ENCODE peak calls at places on chromosomes 2 and 18, in four cellular contexts. M is HCT116, Y is GM23248, C is mesenchymal stem cell. Z is an unnamed sample.

GRCh38 chr2:200664770-200665494 is 79.1 kb downstream of the AOX1 start:
- DNase-seq in M (no peak), Y (no peak), C (no peak), Z (no peak)

GRCh38 chr2:107990718-107991117 is 4.4 kb downstream of the SLC5A7 start:
- DNase-seq in M (no peak), Y (no peak), C (no peak), Z (no peak)

GRCh38 chr2:218984239-218985020 is 554 bp downstream of the FEV start:
- DNase-seq in M (no peak), Y (peak; percentile 30), C (no peak), Z (peak; percentile 72)

GRCh38 chr2:107932483-107932882 is 53.8 kb upstream of the SLC5A7 start:
- DNase-seq in M (no peak), Y (peak; percentile 45), C (no peak), Z (no peak)

GRCh38 chr18:34911081-34911480 is 130.1 kb upstream of the MAPRE2 start:
- DNase-seq in M (no peak), Y (no peak), C (no peak), Z (no peak)

GRCh38 chr18:60191926-60192325 is 180.6 kb downstream of the MC4R start:
- DNase-seq in M (no peak), Y (no peak), C (no peak), Z (no peak)

GRCh38 chr2:67871696-67872320 is 191.0 kb downstream of the C1D start:
- DNase-seq in M (no peak), Y (peak; percentile 87), C (peak; percentile 86), Z (peak; percentile 84)

GRCh38 chr2:196983934-196984333 is 57.4 kb upstream of the PGAP1 start:
- DNase-seq in M (no peak), Y (peak; percentile 67), C (peak; percentile 38), Z (no peak)

GRCh38 chr18:31551883-31552282 is 39.8 kb upstream of the TTR start:
- DNase-seq in M (no peak), Y (no peak), C (no peak), Z (no peak)

GRCh38 chr18:35458677-35459441 is 38.9 kb downstream of the INO80C start:
- DNase-seq in M (peak; percentile 34), Y (peak; percentile 52), C (peak; percentile 89), Z (peak; percentile 87)

GRCh38 chr2:215338883-215339679 is 27.2 kb downstream of the ATIC start:
- DNase-seq in M (no peak), Y (no peak), C (no peak), Z (no peak)

GRCh38 chr2:191362841-191363240 is 117.6 kb downstream of the MYO1B start:
- DNase-seq in M (no peak), Y (no peak), C (no peak), Z (no peak)

GRCh38 chr2:209721497-209721896 is 50.1 kb upstream of the UNC80 start:
- DNase-seq in M (no peak), Y (peak; percentile 44), C (no peak), Z (no peak)

GRCh38 chr2:181106789-181107418 is 126.5 kb downstream of the UBE2E3 start:
- DNase-seq in M (peak; percentile 73), Y (peak; percentile 86), C (peak; percentile 92), Z (no peak)

GRCh38 chr2:67797801-67798535 is 264.8 kb downstream of the C1D start:
- DNase-seq in M (no peak), Y (peak; percentile 46), C (peak; percentile 16), Z (no peak)

GRCh38 chr2:238994432-238994831 is 146.5 kb downstream of the TWIST2 start:
- DNase-seq in M (no peak), Y (no peak), C (no peak), Z (no peak)

GRCh38 chr2:45274190-45274926 is 265.1 kb upstream of the SIX2 start:
- DNase-seq in M (no peak), Y (no peak), C (no peak), Z (no peak)

GRCh38 chr18:1648715-1649114 is 744.0 kb downstream of the ADCYAP1 start:
- DNase-seq in M (no peak), Y (no peak), C (no peak), Z (no peak)

GRCh38 chr2:189916651-189917050 is 132.4 kb downstream of the PMS1 start:
- DNase-seq in M (no peak), Y (no peak), C (no peak), Z (no peak)

GRCh38 chr2:172525601-172526000 is 30.3 kb upstream of the PDK1 start:
- DNase-seq in M (no peak), Y (no peak), C (no peak), Z (no peak)

GRCh38 chr2:95284886-95285541 is 10.8 kb downstream of the PROM2 start:
- DNase-seq in M (no peak), Y (peak; percentile 17), C (no peak), Z (no peak)

GRCh38 chr2:215659650-215660049 is 223.8 kb upstream of the FN1 start:
- DNase-seq in M (no peak), Y (no peak), C (no peak), Z (no peak)

GRCh38 chr18:13566941-13567762 is 159.2 kb downstream of the FAM210A start:
- DNase-seq in M (no peak), Y (peak; percentile 19), C (no peak), Z (no peak)

GRCh38 chr2:158969162-158969716 is 799 bp downstream of the TANC1 start:
- DNase-seq in M (no peak), Y (peak; percentile 34), C (no peak), Z (no peak)

GRCh38 chr2:129354662-129355061 is 624.8 kb upstream of the RAB6C start:
- DNase-seq in M (no peak), Y (no peak), C (no peak), Z (no peak)

GRCh38 chr18:68735498-68736343 is 20.8 kb upstream of the TMX3 start:
- DNase-seq in M (peak; percentile 23), Y (peak; percentile 82), C (peak; percentile 59), Z (no peak)

GRCh38 chr2:23632831-23633395 is 247.9 kb downstream of the KLHL29 start:
- DNase-seq in M (no peak), Y (no peak), C (no peak), Z (peak; percentile 26)

GRCh38 chr2:241314181-241314932 is 1.1 kb downstream of the HDLBP start:
- DNase-seq in M (peak; percentile 8), Y (peak; percentile 76), C (peak; percentile 71), Z (no peak)

DNA sequence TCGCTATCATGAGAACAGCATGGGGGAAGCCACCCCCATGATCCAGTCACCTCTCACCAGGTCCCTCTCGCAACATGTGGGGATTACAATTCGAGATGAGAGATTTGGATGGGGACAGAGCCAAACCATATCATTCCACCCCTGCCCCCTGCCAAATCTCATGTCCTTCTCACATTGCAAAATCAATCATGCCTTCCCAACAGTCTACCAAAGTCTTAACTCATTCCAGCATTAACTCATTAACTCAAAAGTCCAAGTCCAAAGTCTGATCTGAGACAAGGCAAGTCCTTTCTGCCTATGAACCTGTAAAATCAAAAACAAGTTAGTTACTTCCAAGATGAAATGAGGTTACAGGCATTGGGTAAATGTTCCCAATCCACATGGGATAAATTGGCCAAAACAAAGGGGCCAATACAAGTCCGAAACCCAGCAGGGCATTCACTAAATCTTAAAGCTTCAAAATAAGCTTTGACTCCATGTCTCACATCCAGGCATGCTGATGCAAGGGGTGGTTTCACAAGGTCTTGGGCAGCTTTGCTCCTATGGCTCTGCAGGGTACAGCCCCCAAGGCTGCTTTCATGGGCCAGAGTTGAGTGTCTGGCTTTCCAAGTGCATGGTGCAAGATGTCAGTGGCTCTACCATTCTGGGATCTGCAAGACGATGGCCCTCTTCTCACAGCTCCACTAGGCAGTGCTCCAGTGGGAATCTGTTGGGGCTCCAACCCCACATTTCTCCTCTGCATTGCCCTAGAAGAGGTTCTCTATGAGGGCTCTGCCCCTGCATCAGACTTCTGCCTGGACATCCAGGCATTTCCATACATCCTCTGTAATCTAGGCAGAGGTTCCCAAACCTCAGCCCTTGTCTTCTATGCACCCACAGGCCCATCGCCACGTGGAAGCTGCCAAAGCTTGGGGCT is 14.8 kb downstream of the TAF1B start:
- DNase-seq in M (no peak), Y (no peak), C (no peak), Z (no peak)
- H3K9me3 ChIP-seq in M (peaks cover 4% of the 10 kb centered on the region), Y (no peaks in the 10 kb centered on the region), C (peaks cover 24% of the 10 kb centered on the region), Z (no peaks in the 10 kb centered on the region)

GRCh38 chr2:97732436-97733340 is 19.3 kb downstream of the ZAP70 start:
- DNase-seq in M (no peak), Y (no peak), C (no peak), Z (peak; percentile 55)

GRCh38 chr2:97730245-97730644 is 16.9 kb downstream of the ZAP70 start:
- DNase-seq in M (no peak), Y (no peak), C (peak; percentile 28), Z (peak; percentile 10)

GRCh38 chr2:97733341-97734035 is 20.1 kb downstream of the ZAP70 start:
- DNase-seq in M (no peak), Y (no peak), C (no peak), Z (peak; percentile 51)

GRCh38 chr2:97734061-97734912 is 20.9 kb downstream of the ZAP70 start:
- DNase-seq in M (no peak), Y (no peak), C (no peak), Z (peak; percentile 68)

DNA sequence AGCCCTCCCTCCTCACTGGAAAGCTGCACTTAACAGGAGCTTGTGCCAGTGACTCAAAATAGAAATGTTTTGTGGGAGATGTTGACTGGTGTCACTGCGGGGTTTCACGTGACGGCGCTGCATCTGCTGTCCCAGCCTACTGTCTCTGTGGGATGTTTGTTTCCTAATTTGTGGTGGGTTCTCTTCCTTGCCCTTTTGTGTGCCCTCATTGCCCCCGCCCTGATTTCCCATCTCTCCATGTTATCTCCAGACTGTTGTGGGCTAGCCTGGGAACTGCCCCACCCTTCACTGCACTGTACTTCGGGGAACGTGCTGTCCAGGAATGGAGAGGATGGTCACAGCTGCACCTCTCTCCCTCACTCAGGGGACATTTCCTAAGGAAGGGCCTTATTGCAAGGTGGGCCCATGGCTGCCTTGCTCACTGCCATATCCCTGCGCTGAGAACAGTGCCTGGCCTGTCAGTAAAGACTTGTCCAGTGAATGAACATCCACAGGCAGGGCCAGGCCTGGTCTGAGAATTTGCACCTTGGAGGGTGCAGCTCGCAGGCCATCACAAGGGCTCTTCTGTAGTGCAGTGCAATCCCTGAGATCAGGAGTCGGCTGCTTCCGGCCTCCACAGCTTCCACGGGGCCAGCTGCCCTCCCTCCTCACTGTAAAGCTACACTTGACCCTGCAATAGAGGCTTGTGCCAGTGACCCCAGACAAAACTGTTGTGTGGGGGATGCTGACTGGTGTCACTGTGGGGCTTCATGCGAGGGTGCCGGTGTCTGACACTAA is 18.1 kb downstream of the ZAP70 start:
- DNase-seq in M (no peak), Y (no peak), C (no peak), Z (no peak)
- H3K27ac ChIP-seq in M (no peak overlapping the region), Y (no peak overlapping the region), C (no peak overlapping the region), Z (no peak overlapping the region)

DNA sequence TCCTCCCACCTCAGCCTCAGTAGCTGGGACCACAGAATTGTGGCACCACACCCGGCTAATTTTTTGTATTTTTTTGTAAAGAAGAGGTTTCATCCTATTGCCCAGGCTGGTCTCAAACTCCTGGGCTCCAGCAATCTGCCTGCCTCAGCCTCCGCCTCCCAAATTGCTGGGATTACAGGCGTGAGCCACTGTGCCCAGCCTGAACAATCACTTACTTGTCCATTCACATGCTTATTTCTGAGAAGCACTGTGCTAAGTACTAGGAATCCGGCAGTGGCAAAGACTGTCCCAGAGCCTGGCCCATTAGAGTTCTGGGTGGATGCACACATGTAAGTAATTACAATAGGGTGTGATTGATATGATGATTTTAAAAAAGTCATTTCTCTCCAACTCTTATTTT is 567.5 kb downstream of the DCC start:
- DNase-seq in M (no peak), Y (no peak), C (no peak), Z (no peak)
- H3K9ac ChIP-seq in M (no peak overlapping the region), Y (no peak overlapping the region), C (no peak overlapping the region), Z (no peak overlapping the region)

DNA sequence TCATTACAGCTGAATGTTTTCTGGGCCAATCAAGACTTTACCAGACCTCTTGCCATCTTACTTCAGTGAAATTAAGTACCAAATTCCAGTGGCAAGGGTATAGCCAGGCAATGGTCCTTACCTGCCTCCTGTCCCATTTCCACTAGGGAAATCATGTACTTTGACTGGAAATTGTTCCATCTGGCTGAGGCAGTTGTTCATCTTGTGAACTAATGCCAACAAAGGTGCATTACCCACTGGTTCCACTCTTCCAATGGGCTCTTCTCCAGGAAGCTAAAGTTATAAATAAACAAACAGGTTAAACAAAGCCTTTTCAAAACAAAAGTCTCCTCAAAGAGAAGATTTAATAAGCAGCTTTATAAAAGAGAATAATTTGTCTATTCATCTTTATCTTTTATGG is 80.7 kb upstream of the DNER start:
- DNase-seq in M (no peak), Y (no peak), C (no peak), Z (no peak)
- H3K9me3 ChIP-seq in M (no peaks in the 10 kb centered on the region), Y (no peaks in the 10 kb centered on the region), C (no peaks in the 10 kb centered on the region), Z (no peaks in the 10 kb centered on the region)

Z was measured in kidney.